ENCODE peak calls at places on chromosomes 12 and 14, in ten cellular contexts. M, R, L, H, J, K, D, V, W and A are unnamed samples.

GRCh38 chr14:26528415-26529182 is 69.2 kb downstream of the NOVA1 start:
- DNase-seq in M (no peak), R (no peak), L (no peak), H (no peak), J (no peak), K (no peak), D (no peak), V (no peak), W (no peak), A (peak)

GRCh38 chr14:102320033-102320660 is 601 bp downstream of the ZNF839 start:
- DNase-seq in M (no peak), R (no peak), L (no peak), H (no peak), J (no peak), K (peak), D (no peak), V (no peak), W (peak), A (peak)

GRCh38 chr14:48665077-48665784 is 920.9 kb downstream of the RPS29 start:
- DNase-seq in M (no peak), R (peak), L (no peak), H (no peak), J (no peak), K (no peak), D (no peak), V (no peak), W (no peak), A (no peak)

GRCh38 chr14:34548472-34548981 is 9.0 kb upstream of the EAPP start:
- DNase-seq in M (no peak), R (no peak), L (no peak), H (no peak), J (no peak), K (no peak), D (no peak), V (no peak), W (no peak), A (peak)

GRCh38 chr14:63510538-63510937 is 32.6 kb downstream of the PPP2R5E start:
- DNase-seq in M (no peak), R (no peak), L (no peak), H (no peak), J (peak), K (peak), D (no peak), V (no peak), W (no peak), A (no peak)

GRCh38 chr14:99508896-99509629 is 27.9 kb downstream of the CCNK start:
- DNase-seq in M (no peak), R (no peak), L (no peak), H (no peak), J (no peak), K (no peak), D (no peak), V (no peak), W (no peak), A (no peak)

GRCh38 chr12:26751179-26751578 is 81.8 kb downstream of the ITPR2 start:
- DNase-seq in M (no peak), R (no peak), L (no peak), H (no peak), J (no peak), K (no peak), D (no peak), V (no peak), W (no peak), A (no peak)

GRCh38 chr14:106268013-106268727 is 741.8 kb downstream of the TMEM121 start:
- DNase-seq in M (peak), R (no peak), L (no peak), H (no peak), J (peak), K (no peak), D (no peak), V (no peak), W (peak), A (no peak)

GRCh38 chr12:110641512-110641911 is 27.6 kb downstream of the TCTN1 start:
- DNase-seq in M (no peak), R (no peak), L (no peak), H (no peak), J (no peak), K (no peak), D (no peak), V (no peak), W (no peak), A (no peak)

GRCh38 chr12:14827043-14827442 is 13.1 kb upstream of the SMCO3 start:
- DNase-seq in M (no peak), R (no peak), L (no peak), H (no peak), J (no peak), K (no peak), D (no peak), V (no peak), W (no peak), A (no peak)

GRCh38 chr14:80024417-80024816 is 186.9 kb downstream of the DIO2 start:
- DNase-seq in M (no peak), R (no peak), L (no peak), H (no peak), J (no peak), K (no peak), D (no peak), V (no peak), W (no peak), A (no peak)

GRCh38 chr12:53492830-53493609 is 6.2 kb downstream of the MAP3K12 start:
- DNase-seq in M (peak), R (peak), L (peak), H (peak), J (peak), K (peak), D (peak), V (peak), W (peak), A (peak)

GRCh38 chr12:68176252-68176651 is 16.7 kb upstream of the IFNG start:
- DNase-seq in M (no peak), R (no peak), L (no peak), H (no peak), J (no peak), K (no peak), D (no peak), V (no peak), W (no peak), A (no peak)